ENCODE peak calls at places on chromosomes 16 and 17, in four cellular contexts. A is K562, N is HepG2, T is SK-N-SH. C is an unnamed sample.
A peak's percentile ranks its signal among the peaks of the same experiment; 100 is the strongest.

GRCh38 chr17:57927048-57927723 is 28.0 kb downstream of the CUEDC1 start:
- DNase-seq in A (no peak), N (no peak), T (peak; percentile 45), C (no peak)

GRCh38 chr17:63688396-63689020 is 11.4 kb downstream of the LIMD2 start:
- DNase-seq in A (no peak), N (no peak), T (no peak), C (no peak)

GRCh38 chr17:50577451-50577954 is 17.0 kb downstream of the CACNA1G start:
- DNase-seq in A (no peak), N (no peak), T (no peak), C (no peak)

GRCh38 chr17:82927661-82928601 is 88.1 kb upstream of the ZNF750 start:
- DNase-seq in A (no peak), N (no peak), T (no peak), C (no peak)

GRCh38 chr17:82664701-82665182 is 16.5 kb upstream of the WDR45B start:
- DNase-seq in A (no peak), N (no peak), T (peak; percentile 71), C (no peak)

GRCh38 chr16:70770968-70771552 is 29.9 kb downstream of the VAC14 start:
- DNase-seq in A (peak; percentile 81), N (peak; percentile 55), T (peak; percentile 79), C (peak; percentile 32)

GRCh38 chr16:19095699-19096098 is 18.1 kb upstream of the ITPRIPL2 start:
- DNase-seq in A (no peak), N (no peak), T (no peak), C (peak; percentile 67)

GRCh38 chr16:303760-304505 is 21.0 kb downstream of the PDIA2 start:
- DNase-seq in A (no peak), N (no peak), T (no peak), C (no peak)

GRCh38 chr16:50323335-50324011 is 45.3 kb downstream of the BRD7 start:
- DNase-seq in A (peak; percentile 22), N (peak; percentile 50), T (peak; percentile 36), C (peak; percentile 21)

GRCh38 chr16:66176731-66177130 is 189.8 kb upstream of the CDH5 start:
- DNase-seq in A (no peak), N (no peak), T (no peak), C (no peak)

GRCh38 chr17:81154961-81155360 is 10.3 kb upstream of the PVALEF start:
- DNase-seq in A (no peak), N (no peak), T (no peak), C (no peak)

GRCh38 chr17:75454193-75454592 is 2.2 kb upstream of the TMEM94 start:
- DNase-seq in A (no peak), N (no peak), T (no peak), C (no peak)

GRCh38 chr16:51657844-51658243 is 506.8 kb upstream of the SALL1 start:
- DNase-seq in A (no peak), N (no peak), T (no peak), C (no peak)

GRCh38 chr16:53510704-53511070 is 7.7 kb upstream of the AKTIP start:
- DNase-seq in A (no peak), N (no peak), T (no peak), C (no peak)

GRCh38 chr17:30422171-30422570 is 43.4 kb downstream of the CPD start:
- DNase-seq in A (no peak), N (no peak), T (no peak), C (no peak)

GRCh38 chr17:45646288-45646988 is 137.7 kb upstream of the CRHR1 start:
- DNase-seq in A (no peak), N (peak; percentile 27), T (no peak), C (no peak)

GRCh38 chr16:29646947-29647346 is 16.1 kb upstream of the SPN start:
- DNase-seq in A (no peak), N (no peak), T (no peak), C (no peak)

GRCh38 chr17:82449883-82450356 is 632 bp downstream of the CYBC1 start:
- DNase-seq in A (no peak), N (no peak), T (no peak), C (no peak)

GRCh38 chr16:5490499-5490898 is 392.9 kb upstream of the EEF2KMT start:
- DNase-seq in A (peak; percentile 59), N (peak; percentile 43), T (peak; percentile 70), C (peak; percentile 15)

GRCh38 chr17:69538795-69539194 is 124.3 kb downstream of the MAP2K6 start:
- DNase-seq in A (no peak), N (no peak), T (no peak), C (no peak)

GRCh38 chr16:3675601-3676130 is 21.2 kb downstream of the DNASE1 start:
- DNase-seq in A (no peak), N (no peak), T (peak; percentile 16), C (no peak)

GRCh38 chr16:31131841-31132271 is 3.7 kb downstream of the PRSS8 start:
- DNase-seq in A (no peak), N (no peak), T (no peak), C (no peak)

GRCh38 chr17:80123791-80124190 is 22.4 kb downstream of the GAA start:
- DNase-seq in A (no peak), N (no peak), T (no peak), C (no peak)

GRCh38 chr17:10384175-10384574 is 11.4 kb upstream of the MYH13 start:
- DNase-seq in A (no peak), N (no peak), T (no peak), C (no peak)

GRCh38 chr17:1997146-1997586 is 28.0 kb downstream of the RTN4RL1 start:
- DNase-seq in A (no peak), N (peak; percentile 78), T (no peak), C (no peak)

GRCh38 chr16:4338125-4338582 is 13.0 kb downstream of the PAM16 start:
- DNase-seq in A (no peak), N (no peak), T (no peak), C (no peak)

GRCh38 chr17:72343911-72344310 is 223.1 kb downstream of the SOX9 start:
- DNase-seq in A (no peak), N (no peak), T (no peak), C (no peak)

GRCh38 chr17:73371846-73372245 is 60.0 kb upstream of the CDC42EP4 start:
- DNase-seq in A (no peak), N (no peak), T (no peak), C (no peak)

GRCh38 chr16:19106625-19107020 is 7.1 kb upstream of the ITPRIPL2 start:
- DNase-seq in A (no peak), N (no peak), T (no peak), C (no peak)

GRCh38 chr16:69881141-69881540 is 70.0 kb upstream of the CLEC18A start:
- DNase-seq in A (no peak), N (no peak), T (no peak), C (no peak)

GRCh38 chr16:85395207-85395912 is 217.8 kb upstream of the GSE1 start:
- DNase-seq in A (peak; percentile 79), N (peak; percentile 37), T (peak; percentile 94), C (peak; percentile 92)

GRCh38 chr16:70590722-70591438 is 55.5 kb upstream of the IL34 start:
- DNase-seq in A (no peak), N (no peak), T (no peak), C (no peak)

GRCh38 chr17:16352303-16352837 is 899 bp downstream of the CENPV start:
- DNase-seq in A (peak; percentile 31), N (peak; percentile 78), T (peak; percentile 79), C (no peak)
- TF ChIP-seq ELF1 in A (no peak), N (no peak), T (no peak), C (no peak)

GRCh38 chr16:25257956-25258855 is 561 bp upstream of the ZKSCAN2 start:
- DNase-seq in A (peak; percentile 83), N (peak; percentile 92), T (peak; percentile 90), C (peak; percentile 92)

GRCh38 chr16:25256821-25257503 is 683 bp downstream of the ZKSCAN2 start:
- DNase-seq in A (peak; percentile 30), N (peak; percentile 40), T (peak; percentile 58), C (no peak)

GRCh38 chr16:25258856-25259179 is 1.2 kb upstream of the ZKSCAN2 start:
- DNase-seq in A (no peak), N (no peak), T (no peak), C (no peak)

GRCh38 chr16:25257504-25257955 is at the start of gene ZKSCAN2:
- DNase-seq in A (peak; percentile 94), N (peak; percentile 88), T (peak; percentile 97), C (peak; percentile 77)

GRCh38 chr16:25253322-25253721 is 4.3 kb downstream of the ZKSCAN2 start:
- DNase-seq in A (no peak), N (no peak), T (no peak), C (no peak)
- TF ChIP-seq ZBTB33 in A (no peak), N (no peak), T (no peak), C (no peak)

GRCh38 chr16:87495578-87495977 is 2.8 kb upstream of the ZCCHC14 start:
- DNase-seq in A (no peak), N (no peak), T (no peak), C (no peak)

GRCh38 chr16:87499189-87499486 is 6.3 kb upstream of the ZCCHC14 start:
- DNase-seq in A (no peak), N (no peak), T (no peak), C (no peak)

GRCh38 chr16:87492721-87493554 is at the start of gene ZCCHC14:
- DNase-seq in A (peak; percentile 99), N (peak; percentile 97), T (peak; percentile 99), C (peak; percentile 98)

GRCh38 chr16:87498324-87499188 is 5.7 kb upstream of the ZCCHC14 start:
- DNase-seq in A (no peak), N (no peak), T (no peak), C (no peak)

DNA sequence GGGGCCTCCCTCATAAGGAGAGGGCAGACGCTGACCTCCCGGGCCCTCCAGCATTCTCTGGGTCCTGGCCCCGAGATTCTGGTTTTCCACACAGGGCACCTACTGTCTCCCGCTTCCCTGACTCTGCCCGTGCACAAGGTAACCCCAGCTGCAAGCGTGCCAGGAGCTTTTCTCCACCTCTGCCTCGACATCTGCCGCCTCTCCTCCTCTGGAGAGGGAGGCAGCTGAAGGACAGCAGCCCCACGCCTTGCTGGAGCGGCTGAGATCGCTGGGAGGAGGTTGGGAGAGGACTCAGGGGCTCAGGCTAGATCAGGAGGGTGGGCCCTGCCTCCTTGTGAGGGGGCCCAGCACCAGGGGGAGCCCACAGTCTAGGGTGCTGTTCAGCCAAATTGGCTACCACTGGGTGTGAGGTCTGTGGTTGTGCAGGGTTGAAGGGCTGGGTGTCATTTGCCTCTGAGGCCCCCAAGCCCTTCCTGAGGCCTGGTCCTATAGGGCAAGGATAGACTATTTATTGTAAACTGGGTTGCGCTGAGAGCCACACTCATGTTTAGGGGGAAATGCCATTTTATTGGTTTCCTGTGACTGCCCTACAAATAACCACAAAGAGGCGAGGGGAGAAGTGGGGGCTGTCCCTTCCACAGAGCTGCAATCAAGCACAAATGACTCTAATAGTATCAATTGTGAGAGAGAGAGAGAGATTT is 3.4 kb upstream of the ZCCHC14 start:
- DNase-seq in A (no peak), N (no peak), T (no peak), C (no peak)
- TF ChIP-seq RAD21 in A (no peak), N (peak; percentile 56), T (no peak), C (no peak)

DNA sequence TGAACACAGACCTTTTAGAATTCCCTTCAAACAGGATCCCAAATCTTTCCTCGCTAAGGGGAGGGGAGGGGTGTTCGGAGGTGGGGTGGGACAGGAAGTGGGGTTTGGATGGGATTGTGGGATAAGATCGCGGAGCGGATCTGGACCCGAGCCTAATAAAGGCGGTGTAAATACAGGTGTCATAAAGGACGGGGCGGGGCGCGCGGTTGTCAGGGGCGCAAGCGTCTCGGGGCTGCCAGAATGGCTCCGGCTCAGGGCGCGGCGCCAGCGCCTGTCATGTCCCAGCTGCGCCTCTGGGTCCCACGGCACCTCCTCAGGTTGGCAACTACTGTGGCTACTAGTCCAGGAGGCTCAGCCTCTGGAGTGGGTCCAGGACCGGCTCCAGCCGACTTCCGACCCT is 59.8 kb upstream of the FBXO47 start:
- DNase-seq in A (no peak), N (no peak), T (peak; percentile 63), C (no peak)
- TF ChIP-seq ELF1 in A (no peak), N (no peak), T (no peak), C (no peak)

C was measured in HCT116.